ENCODE peak calls at places on chromosomes 3 and 15, in seven cellular contexts. M is OCI-M1; Y is T follicular helper cell; F is H9; S is stimulated activated CD8-positive, alpha-beta memory T cell treated with anti-CD3 and anti-CD28 coated beads, Interleukin-4, amount 100 ng/mL, for 24 hours; C is AG09319; V is ELR. L is an unnamed sample.

GRCh38 chr3:129030611-129031010 is 29.5 kb downstream of the EFCC1 start:
- DNase-seq in C (no peak), M (no peak), Y (no peak), V (no peak), F (no peak), S (no peak), L (no peak)

GRCh38 chr15:42155546-42156265 is 730 bp downstream of the PLA2G4F start:
- DNase-seq in V (peak), M (no peak), S (no peak), C (no peak), F (no peak), Y (no peak), L (no peak)

GRCh38 chr3:76570436-76571057 is 469.4 kb upstream of the ROBO2 start:
- DNase-seq in C (no peak), F (no peak), M (peak), Y (no peak), V (peak), S (no peak), L (no peak)

GRCh38 chr3:138327831-138328230 is 1.8 kb downstream of the NME9 start:
- DNase-seq in M (no peak), V (peak), Y (no peak), C (no peak), S (no peak), F (no peak), L (no peak)

GRCh38 chr3:107416138-107416537 is 38.9 kb downstream of the CCDC54 start:
- DNase-seq in C (no peak), Y (no peak), S (no peak), F (no peak), M (no peak), V (peak), L (no peak)

GRCh38 chr15:66670698-66671580 is 31.1 kb upstream of the SMAD6 start:
- DNase-seq in S (no peak), V (peak), F (peak), C (no peak), Y (no peak), M (no peak), L (no peak)

GRCh38 chr3:160753953-160754352 is 2.1 kb upstream of the PPM1L start:
- DNase-seq in Y (no peak), M (no peak), V (no peak), S (no peak), F (no peak), C (no peak), L (no peak)

GRCh38 chr3:43017593-43018195 is 38.6 kb downstream of the GASK1A start:
- DNase-seq in F (no peak), M (no peak), V (no peak), C (no peak), S (no peak), Y (no peak), L (no peak)

GRCh38 chr3:100776736-100777135 is 67.4 kb downstream of the TFG start:
- DNase-seq in Y (no peak), S (no peak), V (no peak), M (no peak), F (peak), C (no peak), L (no peak)

L was measured in left ventricle myocardium superior.